ENCODE peak calls at places on chromosome 20, in six cellular contexts. Y is uterus; R is Peyer's patch; Q is naive thymus-derived CD4-positive, alpha-beta T cell; U is adrenal gland; Z is psoas muscle. A is an unnamed sample.

GRCh38 chr20:63745424-63745805 is 5.8 kb downstream of the SLC2A4RG start:
- DNase-seq in Q (no peak), Y (no peak), Z (peak), U (no peak), R (no peak), A (no peak)

GRCh38 chr20:22460803-22461202 is 123.6 kb downstream of the FOXA2 start:
- DNase-seq in Y (no peak), Q (no peak), U (no peak), R (no peak), Z (no peak), A (no peak)

GRCh38 chr20:37518606-37519507 is 2.2 kb upstream of the NNAT start:
- DNase-seq in U (no peak), Z (peak), Q (no peak), Y (no peak), R (no peak), A (no peak)

GRCh38 chr20:21714297-21715192 is 9.1 kb downstream of the PAX1 start:
- DNase-seq in Q (no peak), Z (no peak), R (no peak), U (no peak), Y (no peak), A (no peak)

GRCh38 chr20:58001381-58001780 is 227.1 kb downstream of the ANKRD60 start:
- DNase-seq in Z (peak), Q (no peak), U (peak), R (peak), Y (peak), A (no peak)

GRCh38 chr20:1375515-1375914 is 17.3 kb downstream of the FKBP1A start:
- DNase-seq in U (no peak), Q (no peak), R (no peak), Y (no peak), Z (no peak), A (no peak)

GRCh38 chr20:42779216-42779615 is 410.5 kb downstream of the PTPRT start:
- DNase-seq in U (no peak), Q (no peak), R (no peak), Z (no peak), Y (no peak), A (no peak)

GRCh38 chr20:1860446-1860845 is 34.8 kb upstream of the SIRPA start:
- DNase-seq in Q (no peak), U (no peak), Z (no peak), R (no peak), Y (no peak), A (no peak)

GRCh38 chr20:33793011-33793931 is 17.9 kb upstream of the CHMP4B start:
- DNase-seq in Y (no peak), R (no peak), Q (no peak), U (no peak), Z (peak), A (no peak)

GRCh38 chr20:6886065-6886729 is 118.7 kb downstream of the BMP2 start:
- DNase-seq in U (no peak), Q (no peak), R (no peak), Z (no peak), Y (no peak), A (no peak)

GRCh38 chr20:38864662-38865061 is 59.2 kb downstream of the PPP1R16B start:
- DNase-seq in Y (no peak), U (no peak), Q (no peak), R (no peak), Z (no peak), A (no peak)

GRCh38 chr20:32823078-32823477 is 3.3 kb downstream of the MAPRE1 start:
- DNase-seq in Y (no peak), R (no peak), U (peak), Q (no peak), Z (no peak), A (no peak)

GRCh38 chr20:31542963-31543362 is 28.7 kb downstream of the HM13 start:
- DNase-seq in Q (no peak), U (no peak), Z (no peak), R (no peak), Y (no peak), A (no peak)

GRCh38 chr20:47727170-47727880 is 58.0 kb downstream of the SULF2 start:
- DNase-seq in Q (peak), Y (no peak), Z (peak), U (peak), R (no peak), A (peak)

GRCh38 chr20:14401479-14402138 is 64.2 kb upstream of the FLRT3 start:
- DNase-seq in U (no peak), Q (no peak), Z (no peak), R (no peak), Y (no peak), A (no peak)

GRCh38 chr20:34984756-34985261 is 29.1 kb downstream of the MYH7B start:
- DNase-seq in Q (no peak), Y (no peak), U (peak), R (no peak), Z (peak), A (no peak)

GRCh38 chr20:63056236-63057132 is 49.7 kb upstream of the BHLHE23 start:
- DNase-seq in R (peak), Z (peak), U (peak), Y (no peak), Q (peak), A (peak)

GRCh38 chr20:63698739-63699465 is 2.5 kb downstream of the TNFRSF6B start:
- DNase-seq in Q (no peak), Z (peak), R (peak), U (peak), Y (peak), A (no peak)

GRCh38 chr20:9290331-9290730 is 221.4 kb downstream of the PLCB4 start:
- DNase-seq in Z (no peak), Q (no peak), Y (no peak), U (no peak), R (no peak), A (no peak)

GRCh38 chr20:49569403-49570115 is 1.6 kb upstream of the PTGIS start:
- DNase-seq in Y (peak), Q (no peak), U (no peak), R (no peak), Z (no peak), A (no peak)

GRCh38 chr20:49568491-49569151 is 684 bp upstream of the PTGIS start:
- DNase-seq in U (no peak), Y (peak), Q (no peak), Z (no peak), R (no peak), A (no peak)

GRCh38 chr20:49563015-49563980 is 4.6 kb downstream of the PTGIS start:
- DNase-seq in R (no peak), Y (no peak), Q (no peak), U (no peak), Z (no peak), A (no peak)

GRCh38 chr20:49567421-49568256 is at the start of gene PTGIS:
- DNase-seq in Y (peak), U (no peak), Q (no peak), R (no peak), Z (no peak), A (no peak)

DNA sequence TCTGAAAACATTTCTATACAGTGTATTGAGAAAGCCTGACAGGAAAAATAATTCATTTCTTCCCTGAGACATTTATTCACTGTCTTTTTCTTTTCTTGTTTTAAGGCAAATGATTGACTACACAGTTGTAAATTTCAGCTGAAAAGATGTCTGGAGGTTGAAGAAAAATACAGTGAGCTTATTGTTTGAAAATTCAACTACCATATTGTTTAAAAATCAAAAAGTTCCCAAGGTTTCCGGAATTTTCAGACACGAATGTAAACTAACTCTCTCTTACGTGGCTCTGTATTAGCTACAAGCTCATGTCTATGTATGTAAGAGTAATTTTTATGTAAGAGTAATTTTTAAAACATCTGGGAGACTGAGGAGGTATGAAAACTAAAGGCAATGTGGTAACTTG is 1.5 kb downstream of the PTGIS start:
- DNase-seq in Y (no peak), Q (no peak), U (no peak), Z (no peak), R (no peak), A (no peak)
- H3K4me3 ChIP-seq in Y (peak), Q (no peak), U (no peak), Z (peak), R (no peak), A (no peak)

GRCh38 chr20:3040086-3040485 is 3.3 kb upstream of the GNRH2 start:
- DNase-seq in R (no peak), U (no peak), Z (no peak), Y (no peak), Q (no peak), A (no peak)

GRCh38 chr20:3043381-3043780 is at the start of gene GNRH2:
- DNase-seq in U (no peak), Q (no peak), R (no peak), Z (no peak), Y (no peak), A (no peak)

GRCh38 chr20:3044336-3044965 is 1.0 kb downstream of the GNRH2 start:
- DNase-seq in Y (no peak), Z (no peak), R (no peak), U (no peak), Q (no peak), A (no peak)

GRCh38 chr20:3042621-3043020 is 801 bp upstream of the GNRH2 start:
- DNase-seq in U (peak), Z (peak), Q (no peak), Y (peak), R (no peak), A (no peak)

GRCh38 chr20:3041818-3042504 is 1.5 kb upstream of the GNRH2 start:
- DNase-seq in Y (no peak), Z (no peak), R (no peak), Q (no peak), U (no peak), A (no peak)
- H3K4me3 ChIP-seq in Y (no peak), Z (no peak), R (no peak), Q (no peak), U (no peak), A (no peak)

DNA sequence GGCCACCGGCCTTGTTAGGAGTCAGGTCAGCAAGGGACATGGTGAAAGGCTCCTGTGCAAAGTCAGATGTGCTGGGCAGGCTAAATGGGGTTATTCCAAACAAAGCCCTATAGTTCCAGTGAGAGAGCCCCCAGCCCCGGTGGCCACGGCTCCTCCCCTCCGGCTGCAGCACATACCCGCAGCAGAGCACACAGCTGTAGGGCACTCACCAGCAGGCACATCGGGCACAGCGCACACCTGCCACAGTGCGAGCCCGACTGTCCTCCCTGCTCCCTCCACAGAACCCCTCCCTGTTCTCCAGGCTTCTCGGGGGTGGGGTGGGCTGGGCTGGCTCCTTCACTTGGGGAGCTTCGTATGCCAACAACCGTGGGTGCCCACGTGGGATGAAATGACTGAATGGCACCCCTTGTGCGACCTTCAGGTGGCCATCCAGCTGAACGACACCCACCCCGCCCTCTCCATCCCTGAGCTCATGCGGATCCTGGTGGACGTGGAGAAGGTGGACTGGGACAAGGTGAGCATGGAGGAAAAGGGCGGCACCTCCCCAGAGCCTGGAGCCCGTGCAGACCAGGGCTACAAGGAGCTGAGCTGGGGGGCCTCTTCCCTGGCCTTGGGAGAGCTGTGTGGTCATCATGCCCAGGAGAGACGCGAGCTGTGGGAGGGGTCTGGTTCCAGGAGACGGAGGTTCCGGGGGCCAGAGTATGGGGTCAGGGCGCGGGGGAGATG is 30.9 kb downstream of the PYGB start:
- DNase-seq in Q (no peak), Y (peak), U (peak), Z (peak), R (peak), A (no peak)
- H3K4me3 ChIP-seq in Q (no peak), Y (no peak), U (no peak), Z (no peak), R (no peak), A (no peak)

GRCh38 chr20:53595018-53595378 is 1.4 kb upstream of the ZNF217 start:
- DNase-seq in Z (no peak), U (no peak), R (no peak), Y (no peak), Q (no peak), A (no peak)
- H3K4me3 ChIP-seq in Z (peak), U (no peak), R (peak), Y (peak), Q (peak), A (peak)

DNA sequence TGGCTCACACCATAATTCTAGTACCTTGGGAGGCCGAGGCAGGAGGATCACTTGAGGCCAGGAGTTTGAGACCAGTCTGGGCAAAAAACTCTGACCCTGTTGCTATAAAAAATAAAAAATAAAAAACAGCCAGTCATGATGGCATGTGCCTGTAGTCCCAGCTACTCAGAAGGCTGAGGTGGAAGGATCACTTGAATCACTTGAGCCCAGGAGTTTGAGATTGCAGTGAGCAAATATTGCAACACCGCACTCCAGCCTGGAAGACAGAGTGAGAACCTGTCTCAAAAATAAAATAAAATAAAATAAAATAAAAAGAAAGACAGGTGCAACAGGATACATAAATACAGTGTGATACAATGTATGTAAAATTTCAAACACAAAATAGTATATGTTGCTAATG is 154.5 kb downstream of the OTOR start:
- DNase-seq in Z (no peak), Y (no peak), R (no peak), Q (no peak), U (no peak), A (no peak)
- H3K4me3 ChIP-seq in Z (no peak), Y (no peak), R (no peak), Q (no peak), U (no peak), A (no peak)

GRCh38 chr20:59222982-59223610 is 59.5 kb downstream of the ZNF831 start:
- DNase-seq in Y (no peak), Q (no peak), Z (no peak), U (no peak), R (no peak), A (no peak)
- H3K4me3 ChIP-seq in Y (peak), Q (peak), Z (peak), U (no peak), R (no peak), A (no peak)